ENCODE peak calls at places on chromosomes 2 and 18, in four cellular contexts. One of them, this sample, is unnamed.

GRCh38 chr2:80573950-80574349 is 269.4 kb upstream of the LRRTM1 start:
- DNase-seq in HepG2: no peak
- DNase-seq in SK-N-SH: no peak
- DNase-seq in GM12878: no peak
- DNase-seq in this sample: no peak

GRCh38 chr18:69002233-69002632 is 204.4 kb downstream of the CCDC102B start:
- DNase-seq in HepG2: peak
- DNase-seq in SK-N-SH: peak
- DNase-seq in GM12878: no peak
- DNase-seq in this sample: no peak

GRCh38 chr2:182915369-182916326 is 49.2 kb upstream of the FRZB start:
- DNase-seq in HepG2: no peak
- DNase-seq in SK-N-SH: no peak
- DNase-seq in GM12878: no peak
- DNase-seq in this sample: peak

GRCh38 chr2:148860037-148860436 is 15.0 kb upstream of the KIF5C start:
- DNase-seq in HepG2: no peak
- DNase-seq in SK-N-SH: no peak
- DNase-seq in GM12878: no peak
- DNase-seq in this sample: no peak

GRCh38 chr2:160477032-160477431 is 16.6 kb downstream of the RBMS1 start:
- DNase-seq in HepG2: no peak
- DNase-seq in SK-N-SH: no peak
- DNase-seq in GM12878: no peak
- DNase-seq in this sample: no peak

GRCh38 chr18:11163668-11164067 is 14.3 kb upstream of the PIEZO2 start:
- DNase-seq in HepG2: no peak
- DNase-seq in SK-N-SH: peak
- DNase-seq in GM12878: no peak
- DNase-seq in this sample: peak

GRCh38 chr2:61438670-61439069 is 32.2 kb downstream of the USP34 start:
- DNase-seq in HepG2: no peak
- DNase-seq in SK-N-SH: no peak
- DNase-seq in GM12878: no peak
- DNase-seq in this sample: no peak

GRCh38 chr2:41488854-41489253 is 559.0 kb upstream of the PKDCC start:
- DNase-seq in HepG2: no peak
- DNase-seq in SK-N-SH: no peak
- DNase-seq in GM12878: no peak
- DNase-seq in this sample: no peak

GRCh38 chr2:56337342-56337741 is 153.6 kb downstream of the CCDC85A start:
- DNase-seq in HepG2: no peak
- DNase-seq in SK-N-SH: no peak
- DNase-seq in GM12878: no peak
- DNase-seq in this sample: no peak

GRCh38 chr2:144950874-144951560 is 431.1 kb upstream of the ZEB2 start:
- DNase-seq in HepG2: no peak
- DNase-seq in SK-N-SH: no peak
- DNase-seq in GM12878: no peak
- DNase-seq in this sample: peak

GRCh38 chr2:240889601-240890560 is 6.1 kb downstream of the MAB21L4 start:
- DNase-seq in HepG2: no peak
- DNase-seq in SK-N-SH: no peak
- DNase-seq in GM12878: no peak
- DNase-seq in this sample: no peak

GRCh38 chr2:62478093-62478580 is 27.9 kb downstream of the TMEM17 start:
- DNase-seq in HepG2: peak
- DNase-seq in SK-N-SH: no peak
- DNase-seq in GM12878: no peak
- DNase-seq in this sample: no peak

GRCh38 chr2:174846941-174847938 is 83.0 kb upstream of the CHRNA1 start:
- DNase-seq in HepG2: no peak
- DNase-seq in SK-N-SH: peak
- DNase-seq in GM12878: no peak
- DNase-seq in this sample: peak

GRCh38 chr2:213216461-213216860 is 65.0 kb upstream of the IKZF2 start:
- DNase-seq in HepG2: no peak
- DNase-seq in SK-N-SH: no peak
- DNase-seq in GM12878: no peak
- DNase-seq in this sample: no peak

GRCh38 chr2:66433695-66433944 is 1.3 kb upstream of the MEIS1 start:
- DNase-seq in HepG2: no peak
- DNase-seq in SK-N-SH: no peak
- DNase-seq in GM12878: no peak
- DNase-seq in this sample: no peak
- TF ChIP-seq EP300 in HepG2: no peak
- TF ChIP-seq EP300 in SK-N-SH: no peak
- TF ChIP-seq EP300 in GM12878: no peak
- TF ChIP-seq EP300 in this sample: no peak

GRCh38 chr2:132415256-132416079 is 1.1 kb upstream of the GPR39 start:
- DNase-seq in HepG2: no peak
- DNase-seq in SK-N-SH: no peak
- DNase-seq in GM12878: no peak
- DNase-seq in this sample: peak
- TF ChIP-seq PBX3 in HepG2: no peak
- TF ChIP-seq PBX3 in SK-N-SH: no peak
- TF ChIP-seq PBX3 in GM12878: no peak
- TF ChIP-seq PBX3 in this sample: no peak

DNA sequence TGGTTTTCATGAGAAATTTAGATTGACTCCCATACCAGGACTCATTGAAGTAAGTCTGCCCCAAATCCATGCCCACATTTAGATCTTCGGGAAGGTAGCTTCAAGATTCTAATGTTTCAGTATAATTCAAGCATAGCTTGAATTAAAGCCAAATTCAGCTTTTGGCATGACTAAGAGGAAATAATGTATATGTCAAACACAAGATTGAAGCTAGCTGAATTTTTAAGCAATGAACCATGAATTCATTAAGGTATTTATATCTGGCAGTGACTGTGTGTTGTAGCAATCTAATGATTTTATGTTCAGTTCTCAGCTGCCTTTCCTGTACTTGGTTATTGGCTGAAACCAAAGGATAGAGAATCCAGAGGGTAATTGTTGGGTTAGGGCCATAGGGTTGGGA is 118.8 kb upstream of the FN1 start:
- DNase-seq in HepG2: no peak
- DNase-seq in SK-N-SH: no peak
- DNase-seq in GM12878: no peak
- DNase-seq in this sample: no peak
- TF ChIP-seq EP300 in HepG2: no peak
- TF ChIP-seq EP300 in SK-N-SH: peak
- TF ChIP-seq EP300 in GM12878: no peak
- TF ChIP-seq EP300 in this sample: no peak

GRCh38 chr2:55090702-55091101 is 40.5 kb upstream of the RTN4 start:
- DNase-seq in HepG2: no peak
- DNase-seq in SK-N-SH: no peak
- DNase-seq in GM12878: no peak
- DNase-seq in this sample: no peak
- TF ChIP-seq PBX3 in HepG2: no peak
- TF ChIP-seq PBX3 in SK-N-SH: peak
- TF ChIP-seq PBX3 in GM12878: no peak
- TF ChIP-seq PBX3 in this sample: no peak

GRCh38 chr2:16612490-16612889 is 53.1 kb downstream of the CYRIA start:
- DNase-seq in HepG2: no peak
- DNase-seq in SK-N-SH: no peak
- DNase-seq in GM12878: no peak
- DNase-seq in this sample: no peak

GRCh38 chr2:16615687-16616615 is 49.7 kb downstream of the CYRIA start:
- DNase-seq in HepG2: no peak
- DNase-seq in SK-N-SH: no peak
- DNase-seq in GM12878: no peak
- DNase-seq in this sample: no peak

GRCh38 chr2:16613475-16613874 is 52.2 kb downstream of the CYRIA start:
- DNase-seq in HepG2: peak
- DNase-seq in SK-N-SH: peak
- DNase-seq in GM12878: no peak
- DNase-seq in this sample: peak

GRCh38 chr2:16615246-16615645 is 50.4 kb downstream of the CYRIA start:
- DNase-seq in HepG2: no peak
- DNase-seq in SK-N-SH: no peak
- DNase-seq in GM12878: no peak
- DNase-seq in this sample: no peak

GRCh38 chr2:16614314-16614860 is 51.2 kb downstream of the CYRIA start:
- DNase-seq in HepG2: no peak
- DNase-seq in SK-N-SH: no peak
- DNase-seq in GM12878: no peak
- DNase-seq in this sample: no peak
- TF ChIP-seq EP300 in HepG2: no peak
- TF ChIP-seq EP300 in SK-N-SH: no peak
- TF ChIP-seq EP300 in GM12878: no peak
- TF ChIP-seq EP300 in this sample: no peak

DNA sequence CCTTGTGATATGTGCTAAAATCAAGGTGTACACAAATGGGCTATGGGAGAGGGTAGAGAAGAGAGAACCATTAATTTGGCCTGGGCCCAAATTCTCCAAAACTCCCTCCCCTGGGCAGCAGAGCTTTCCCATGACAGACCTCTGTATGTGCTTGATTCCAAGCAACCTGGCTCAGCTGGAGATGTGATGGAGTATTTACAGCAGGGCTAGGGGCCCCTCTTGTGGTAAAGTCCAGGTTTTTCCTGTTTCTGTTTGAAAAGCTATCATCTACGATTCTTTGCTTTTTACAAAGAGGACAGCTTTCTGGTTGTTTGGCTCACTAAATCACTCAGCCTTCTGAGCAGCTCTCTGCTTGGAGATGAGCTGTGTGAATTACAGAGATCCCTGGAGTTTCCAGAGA is 40.3 kb downstream of the KCNS3 start:
- DNase-seq in HepG2: no peak
- DNase-seq in SK-N-SH: peak
- DNase-seq in GM12878: no peak
- DNase-seq in this sample: no peak
- TF ChIP-seq PBX3 in HepG2: no peak
- TF ChIP-seq PBX3 in SK-N-SH: no peak
- TF ChIP-seq PBX3 in GM12878: no peak
- TF ChIP-seq PBX3 in this sample: no peak